ENCODE peak calls at places on chromosomes 6 and 20, in nine cellular contexts. C is heart right ventricle, L is ascending aorta, Z is tibial nerve, W is heart left ventricle, I is IMR-90, Q is ovary, Y is cardiac muscle cell, G is fibroblast of lung. T is an unnamed sample. For H3K4me1 and H3K27me3, the result is how much of the 10 kb centered on the place peaks cover.

GRCh38 chr6:135871878-135872277 is 20.4 kb downstream of the PDE7B start:
- DNase-seq in C (no peak), L (no peak), Z (no peak), W (no peak), I (peak), Q (no peak), Y (no peak), G (peak), T (no peak)

GRCh38 chr20:278607-279571 is 11.7 kb downstream of the C20orf96 start:
- DNase-seq in C (peak), L (no peak), Z (no peak), W (peak), I (no peak), Q (peak), Y (no peak), G (no peak), T (no peak)

GRCh38 chr6:7086488-7086887 is 21.3 kb upstream of the RREB1 start:
- DNase-seq in C (peak), L (no peak), Z (no peak), W (no peak), I (peak), Q (peak), Y (no peak), G (peak), T (no peak)

GRCh38 chr6:41208439-41209106 is 7.6 kb upstream of the TREML2 start:
- DNase-seq in C (no peak), L (no peak), Z (no peak), W (no peak), I (no peak), Q (no peak), Y (no peak), G (no peak), T (no peak)

GRCh38 chr6:13357551-13358075 is 29.3 kb upstream of the TBC1D7 start:
- DNase-seq in C (no peak), L (no peak), Z (no peak), W (no peak), I (peak), Q (no peak), Y (no peak), G (peak), T (no peak)

GRCh38 chr6:147035891-147036290 is 168.3 kb upstream of the STXBP5 start:
- DNase-seq in C (no peak), L (no peak), Z (no peak), W (no peak), I (peak), Q (no peak), Y (no peak), G (no peak), T (no peak)

GRCh38 chr6:40425192-40425919 is 161.8 kb downstream of the LRFN2 start:
- DNase-seq in C (peak), L (no peak), Z (no peak), W (no peak), I (no peak), Q (no peak), Y (peak), G (no peak), T (no peak)

GRCh38 chr20:64110411-64111068 is 3.2 kb upstream of the NPBWR2 start:
- DNase-seq in C (no peak), L (peak), Z (no peak), W (no peak), I (no peak), Q (peak), Y (no peak), G (no peak), T (peak)

GRCh38 chr6:163828038-163828790 is 413.7 kb downstream of the QKI start:
- DNase-seq in C (no peak), L (no peak), Z (no peak), W (peak), I (peak), Q (no peak), Y (no peak), G (peak), T (no peak)

GRCh38 chr6:37614059-37614940 is 83.4 kb downstream of the MDGA1 start:
- DNase-seq in C (no peak), L (no peak), Z (no peak), W (no peak), I (no peak), Q (no peak), Y (no peak), G (no peak), T (no peak)

GRCh38 chr20:20731945-20732296 is 19.5 kb upstream of the RALGAPA2 start:
- DNase-seq in C (peak), L (no peak), Z (no peak), W (no peak), I (no peak), Q (no peak), Y (no peak), G (peak), T (no peak)

GRCh38 chr20:47688385-47689381 is 96.6 kb downstream of the SULF2 start:
- DNase-seq in C (no peak), L (no peak), Z (no peak), W (no peak), I (peak), Q (no peak), Y (no peak), G (peak), T (no peak)

GRCh38 chr6:113903666-113904330 is 46.7 kb downstream of the MARCKS start:
- DNase-seq in C (peak), L (no peak), Z (no peak), W (peak), I (peak), Q (peak), Y (no peak), G (peak), T (peak)

GRCh38 chr6:28758046-28758817 is 165.6 kb downstream of the TRIM27 start:
- DNase-seq in C (no peak), L (no peak), Z (no peak), W (no peak), I (peak), Q (peak), Y (no peak), G (peak), T (no peak)

GRCh38 chr6:32968770-32969684 is 633 bp downstream of the BRD2 start:
- DNase-seq in C (peak), L (peak), Z (peak), W (peak), I (peak), Q (peak), Y (peak), G (peak), T (peak)

GRCh38 chr20:50244352-50245149 is 53.9 kb downstream of the CEBPB start:
- DNase-seq in C (no peak), L (no peak), Z (no peak), W (no peak), I (no peak), Q (no peak), Y (no peak), G (no peak), T (peak)

GRCh38 chr6:43001843-43002242 is 11.9 kb downstream of the MEA1 start:
- DNase-seq in C (no peak), L (no peak), Z (no peak), W (no peak), I (no peak), Q (no peak), Y (no peak), G (no peak), T (no peak)

GRCh38 chr6:42993445-42993844 is 9.1 kb downstream of the PPP2R5D start:
- DNase-seq in C (no peak), L (no peak), Z (no peak), W (no peak), I (no peak), Q (no peak), Y (no peak), G (no peak), T (no peak)

GRCh38 chr6:42996513-42996912 is 12.1 kb downstream of the PPP2R5D start:
- DNase-seq in C (no peak), L (no peak), Z (no peak), W (no peak), I (no peak), Q (no peak), Y (no peak), G (no peak), T (no peak)
- TF ChIP-seq CTCF in C (peak), L (no peak), Z (no peak), W (no peak), I (peak), Q (no peak), Y (no peak), G (no peak), T (no peak)

GRCh38 chr6:109036588-109037320 is 57.9 kb downstream of the SESN1 start:
- DNase-seq in C (no peak), L (no peak), Z (no peak), W (no peak), I (no peak), Q (no peak), Y (no peak), G (no peak), T (no peak)
- H3K4me1 ChIP-seq in C (under half), L (under half), Z (under half), W (under half), I (under half), Q (under half), Y (under half), G (under half), T (under half)

DNA sequence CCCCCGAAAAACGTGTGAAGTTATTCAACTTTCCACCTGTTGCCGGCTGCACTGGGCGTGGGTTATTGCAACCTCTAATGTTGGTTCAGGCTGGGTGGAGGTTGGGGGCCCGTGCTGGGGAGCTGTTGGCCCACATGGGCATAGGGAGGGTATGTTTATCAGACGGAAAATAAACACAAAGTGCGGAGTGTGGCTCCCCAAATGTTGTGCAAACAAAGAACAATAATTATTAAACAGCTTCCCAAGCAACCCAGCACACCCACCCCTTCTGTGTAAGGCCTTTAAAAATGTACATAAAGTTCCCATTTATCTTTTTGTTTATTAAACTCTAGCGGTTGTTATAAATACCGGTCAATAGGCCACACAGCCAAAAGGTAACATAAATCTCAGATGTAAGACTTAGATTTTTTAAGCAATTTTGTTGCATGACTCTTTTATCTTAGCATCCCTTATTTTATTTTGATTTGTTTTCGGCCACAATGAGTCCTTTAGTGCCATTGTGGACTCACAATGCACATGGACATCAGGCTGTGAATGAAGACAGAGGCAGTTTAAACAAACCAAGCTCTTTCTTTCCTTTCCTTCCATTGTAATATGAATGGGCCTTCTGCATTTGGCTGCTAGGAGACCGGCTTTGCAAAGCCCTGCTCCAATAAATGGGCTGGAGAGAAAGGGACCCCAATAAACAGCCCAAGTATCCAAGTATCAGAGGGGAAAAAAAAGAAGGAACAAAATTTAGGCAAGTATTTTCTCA is 6.9 kb upstream of the DLL1 start:
- DNase-seq in C (no peak), L (no peak), Z (no peak), W (no peak), I (no peak), Q (no peak), Y (no peak), G (no peak), T (peak)
- H3K27me3 ChIP-seq in C (under half), L (under half), Z (half or more), W (under half), I (half or more), Q (under half), Y (half or more), G (half or more), T (under half)

DNA sequence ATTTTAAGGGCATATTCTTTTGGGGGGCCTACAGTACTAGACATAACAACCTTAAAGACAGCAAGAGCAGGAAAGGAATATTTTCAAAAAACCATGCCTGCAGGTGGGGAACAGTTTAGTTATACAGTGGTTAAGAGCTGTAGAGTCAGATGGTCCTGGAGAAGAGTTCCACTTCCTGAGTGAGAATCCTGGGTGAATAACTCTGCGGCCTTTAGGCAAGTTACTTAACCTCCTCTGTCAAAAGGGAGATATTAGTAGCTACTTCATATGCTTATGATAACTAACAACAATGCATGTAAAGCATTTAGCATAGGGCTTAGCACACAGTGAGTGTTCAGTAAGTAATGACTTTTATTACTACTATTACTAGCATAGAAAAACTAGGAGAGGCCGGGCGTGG is 119.2 kb upstream of the TAB2 start:
- DNase-seq in C (no peak), L (no peak), Z (no peak), W (no peak), I (no peak), Q (no peak), Y (no peak), G (no peak), T (no peak)
- TF ChIP-seq CTCF in C (no peak), L (no peak), Z (no peak), W (no peak), I (no peak), Q (no peak), Y (no peak), G (no peak), T (no peak)

T was measured in pancreas.